ENCODE peak calls at places on chromosomes 3 and 15, in four cellular contexts. B, O, C and T are unnamed samples.
A peak's percentile ranks its signal among the peaks of the same experiment; 100 is the strongest.

GRCh38 chr15:57567909-57568308 is 23.8 kb upstream of the MYZAP start:
- DNase-seq in B (no peak), O (no peak), C (no peak), T (no peak)

GRCh38 chr3:101902041-101902440 is 52.7 kb downstream of the NFKBIZ start:
- DNase-seq in B (peak; percentile 21), O (no peak), C (peak; percentile 91), T (no peak)

GRCh38 chr3:184440161-184440560 is 60.3 kb downstream of the CHRD start:
- DNase-seq in B (no peak), O (no peak), C (no peak), T (no peak)

GRCh38 chr15:89444241-89444797 is 52.1 kb downstream of the RHCG start:
- DNase-seq in B (no peak), O (no peak), C (no peak), T (no peak)

GRCh38 chr3:38297947-38298711 is 16.0 kb downstream of the SLC22A14 start:
- DNase-seq in B (peak; percentile 24), O (no peak), C (no peak), T (no peak)

GRCh38 chr15:91022075-91022831 is at the start of gene VPS33B:
- DNase-seq in B (peak; percentile 86), O (peak; percentile 95), C (peak; percentile 27), T (peak; percentile 86)

GRCh38 chr3:138049157-138049919 is 39.4 kb downstream of the CLDN18 start:
- DNase-seq in B (no peak), O (no peak), C (peak; percentile 17), T (no peak)

GRCh38 chr3:14959358-14959943 is 12.1 kb downstream of the NR2C2 start:
- DNase-seq in B (no peak), O (no peak), C (no peak), T (no peak)

GRCh38 chr3:52046186-52046913 is 10.0 kb downstream of the DUSP7 start:
- DNase-seq in B (peak; percentile 69), O (no peak), C (peak; percentile 95), T (peak; percentile 78)

GRCh38 chr3:14319654-14320182 is 82.7 kb upstream of the SLC6A6 start:
- DNase-seq in B (peak; percentile 89), O (no peak), C (no peak), T (no peak)

GRCh38 chr3:159816507-159816906 is 172.1 kb upstream of the IL12A start:
- DNase-seq in B (no peak), O (no peak), C (no peak), T (no peak)

GRCh38 chr15:91027677-91028076 is 5.3 kb upstream of the VPS33B start:
- DNase-seq in B (no peak), O (no peak), C (no peak), T (no peak)

GRCh38 chr15:92079047-92079446 is 225.5 kb downstream of the SLCO3A1 start:
- DNase-seq in B (no peak), O (no peak), C (no peak), T (no peak)

GRCh38 chr15:31307270-31308184 is 19.1 kb upstream of the KLF13 start:
- DNase-seq in B (no peak), O (peak; percentile 72), C (no peak), T (no peak)

GRCh38 chr3:46566040-46566631 is at the start of gene LRRC2:
- DNase-seq in B (no peak), O (peak; percentile 87), C (peak; percentile 15), T (no peak)

GRCh38 chr15:69794643-69795461 is 302.9 kb downstream of the TLE3 start:
- DNase-seq in B (no peak), O (peak; percentile 90), C (no peak), T (no peak)

GRCh38 chr3:179244874-179245273 is 6.0 kb downstream of the KCNMB3 start:
- DNase-seq in B (no peak), O (no peak), C (no peak), T (no peak)

GRCh38 chr3:194321666-194322640 is 29.2 kb downstream of the CPN2 start:
- DNase-seq in B (peak; percentile 50), O (no peak), C (no peak), T (no peak)

GRCh38 chr15:42549052-42549491 is 434 bp downstream of the HAUS2 start:
- DNase-seq in B (peak; percentile 27), O (no peak), C (no peak), T (no peak)

GRCh38 chr15:43483306-43484128 is 9.4 kb downstream of the TP53BP1 start:
- DNase-seq in B (no peak), O (no peak), C (no peak), T (no peak)

GRCh38 chr3:31968391-31968926 is 12.6 kb downstream of the OSBPL10 start:
- DNase-seq in B (no peak), O (no peak), C (peak; percentile 95), T (no peak)

GRCh38 chr3:94195381-94195780 is 132.5 kb downstream of the NSUN3 start:
- DNase-seq in B (no peak), O (no peak), C (no peak), T (no peak)

GRCh38 chr3:123122525-123123315 is 55.9 kb downstream of the PDIA5 start:
- DNase-seq in B (no peak), O (no peak), C (no peak), T (no peak)

GRCh38 chr3:124298951-124299350 is 307.0 kb upstream of the ROPN1 start:
- DNase-seq in B (no peak), O (no peak), C (no peak), T (no peak)

GRCh38 chr3:16177962-16178627 is 3.6 kb downstream of the GALNT15 start:
- DNase-seq in B (peak; percentile 72), O (peak; percentile 95), C (peak; percentile 35), T (peak; percentile 84)

GRCh38 chr3:42216820-42217416 is 49.1 kb downstream of the CCK start:
- DNase-seq in B (no peak), O (no peak), C (no peak), T (no peak)

GRCh38 chr15:88636039-88636438 is 2.8 kb upstream of the ISG20 start:
- DNase-seq in B (no peak), O (no peak), C (no peak), T (no peak)

GRCh38 chr3:123753321-123753720 is 130.8 kb downstream of the MYLK start:
- DNase-seq in B (no peak), O (no peak), C (no peak), T (no peak)

GRCh38 chr15:79403501-79403900 is 28.6 kb upstream of the MINAR1 start:
- DNase-seq in B (no peak), O (no peak), C (no peak), T (no peak)

GRCh38 chr15:25175033-25175788 is 220.4 kb downstream of the SNRPN start:
- DNase-seq in B (no peak), O (peak; percentile 42), C (no peak), T (no peak)

GRCh38 chr3:119084371-119085069 is 49.9 kb upstream of the IGSF11 start:
- DNase-seq in B (peak; percentile 32), O (no peak), C (no peak), T (no peak)

GRCh38 chr3:115401298-115401697 is 222.0 kb upstream of the GAP43 start:
- DNase-seq in B (no peak), O (no peak), C (peak; percentile 35), T (no peak)

GRCh38 chr3:15205934-15206661 is at the start of gene CAPN7:
- DNase-seq in B (peak; percentile 87), O (peak; percentile 98), C (peak; percentile 75), T (peak; percentile 93)

GRCh38 chr3:53168175-53168923 is 7.3 kb downstream of the PRKCD start:
- DNase-seq in B (no peak), O (no peak), C (no peak), T (no peak)

GRCh38 chr15:88878720-88879184 is 16.6 kb downstream of the HAPLN3 start:
- DNase-seq in B (peak; percentile 87), O (no peak), C (no peak), T (no peak)

GRCh38 chr3:43256714-43257461 is 29.5 kb upstream of the SNRK start:
- DNase-seq in B (no peak), O (no peak), C (no peak), T (no peak)

GRCh38 chr3:94875149-94875548 is 812.3 kb downstream of the NSUN3 start:
- DNase-seq in B (no peak), O (no peak), C (no peak), T (no peak)

GRCh38 chr3:71684752-71685151 is 40.5 kb downstream of the EIF4E3 start:
- DNase-seq in B (no peak), O (no peak), C (peak; percentile 63), T (peak; percentile 51)

GRCh38 chr15:71066983-71067382 is 48.3 kb upstream of the THSD4 start:
- DNase-seq in B (no peak), O (no peak), C (no peak), T (no peak)

DNA sequence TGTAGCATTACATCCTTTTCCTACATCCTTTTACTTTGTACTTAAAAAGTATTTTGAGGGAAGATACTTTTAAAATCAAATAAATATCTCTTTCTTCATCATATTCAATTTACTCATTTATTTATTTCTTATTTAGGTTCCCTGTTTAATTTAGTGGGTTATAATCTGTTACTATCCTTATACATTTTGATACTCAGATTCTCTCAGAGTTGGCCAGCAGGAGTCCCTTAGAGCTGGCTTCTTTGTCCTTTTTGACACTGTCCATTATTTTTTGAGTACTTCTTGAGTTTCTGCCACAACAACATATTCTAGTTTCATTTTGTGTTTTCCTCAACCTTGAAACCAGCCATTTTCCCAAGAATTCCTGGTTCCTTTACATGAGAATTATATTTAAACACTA is 111.6 kb upstream of the DCBLD2 start:
- DNase-seq in B (no peak), O (no peak), C (no peak), T (no peak)
- TF ChIP-seq CTCF in B (no peak), O (no peak), C (no peak), T (no peak)

GRCh38 chr15:74194572-74195559 is 7.7 kb downstream of the STRA6 start:
- DNase-seq in B (no peak), O (no peak), C (no peak), T (no peak)
- TF ChIP-seq CTCF in B (no peak), O (no peak), C (no peak), T (no peak)

DNA sequence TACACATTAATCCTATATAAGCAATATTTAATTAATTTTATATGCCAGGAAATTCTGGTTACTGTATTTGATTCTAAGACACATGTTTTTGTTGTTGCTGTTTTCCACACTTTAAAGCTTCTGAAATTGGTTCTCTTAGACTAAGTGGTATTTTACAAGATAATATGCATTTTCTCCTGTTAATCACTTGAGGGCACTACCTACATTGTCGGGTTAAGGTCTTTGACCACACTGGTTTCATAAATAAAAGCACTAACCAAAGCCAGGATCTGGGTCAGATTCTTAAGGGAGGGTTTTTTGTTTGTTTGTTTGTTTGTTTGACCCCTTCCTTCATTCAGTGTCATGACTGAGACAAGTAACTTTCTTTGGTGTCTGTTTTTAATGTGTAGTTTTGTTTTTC is 590.2 kb downstream of the RBMS3 start:
- DNase-seq in B (no peak), O (no peak), C (no peak), T (no peak)
- TF ChIP-seq CTCF in B (no peak), O (no peak), C (no peak), T (no peak)

GRCh38 chr3:153173758-153174516 is 11.9 kb downstream of the RAP2B start:
- DNase-seq in B (no peak), O (no peak), C (no peak), T (no peak)
- TF ChIP-seq CTCF in B (peak; percentile 18), O (no peak), C (peak; percentile 4), T (no peak)

DNA sequence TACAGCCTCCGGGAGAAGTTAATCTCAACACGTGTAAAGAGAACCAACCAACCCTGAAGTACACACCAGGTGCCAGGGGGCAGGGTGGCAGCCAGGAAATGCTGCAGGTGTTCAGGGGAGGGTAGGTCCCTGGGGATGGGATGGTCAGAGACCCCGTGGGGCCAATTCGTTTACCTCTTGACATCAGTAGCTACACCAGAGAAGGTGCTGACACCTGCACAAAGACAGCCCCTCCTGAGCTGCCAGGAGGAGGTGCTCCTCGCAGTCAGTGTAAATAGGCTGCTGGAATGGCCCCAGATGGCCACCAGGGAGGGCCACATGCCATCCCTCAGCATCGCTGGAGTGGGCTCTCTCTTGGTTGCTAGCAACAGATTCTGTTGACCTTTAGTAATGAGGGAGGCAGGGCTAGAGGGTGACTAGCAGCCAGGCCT is 52.8 kb downstream of the CORO2B start:
- DNase-seq in B (no peak), O (no peak), C (no peak), T (no peak)
- TF ChIP-seq CTCF in B (no peak), O (no peak), C (no peak), T (no peak)